ENCODE peak calls at places on chromosomes 3 and 15, in eight cellular contexts. M is CD8-positive, alpha-beta memory T cell; H is K562; X is fibroblast of mammary gland; U is astrocyte; L is PC-3; V is AG09309; R is AG10803. K is an unnamed sample.

GRCh38 chr3:147389265-147390175 is 16.8 kb downstream of the ZIC4 start:
- DNase-seq in M (no peak), H (no peak), X (no peak), U (no peak), L (no peak), V (no peak), R (no peak), K (no peak)

GRCh38 chr15:74184582-74185091 is 11.1 kb downstream of the ISLR start:
- DNase-seq in M (no peak), H (no peak), X (no peak), U (no peak), L (peak), V (no peak), R (no peak), K (no peak)

GRCh38 chr3:40623567-40623966 is 98.8 kb downstream of the ZNF621 start:
- DNase-seq in M (peak), H (peak), X (peak), U (peak), L (peak), V (no peak), R (no peak), K (peak)

GRCh38 chr3:101091489-101091888 is 98.3 kb upstream of the ABI3BP start:
- DNase-seq in M (no peak), H (peak), X (peak), U (no peak), L (peak), V (no peak), R (no peak), K (peak)

GRCh38 chr3:33658971-33659848 is 58.8 kb downstream of the CLASP2 start:
- DNase-seq in M (peak), H (peak), X (peak), U (peak), L (no peak), V (no peak), R (peak), K (peak)

GRCh38 chr3:120536642-120537041 is 59.5 kb upstream of the NDUFB4 start:
- DNase-seq in M (no peak), H (no peak), X (no peak), U (no peak), L (no peak), V (no peak), R (no peak), K (peak)

GRCh38 chr3:190227064-190227463 is 95.2 kb downstream of the CLDN1 start:
- DNase-seq in M (no peak), H (no peak), X (no peak), U (no peak), L (no peak), V (no peak), R (no peak), K (no peak)

GRCh38 chr3:121661376-121661775 is 673 bp upstream of the HCLS1 start:
- DNase-seq in M (no peak), H (no peak), X (no peak), U (no peak), L (no peak), V (no peak), R (no peak), K (no peak)

GRCh38 chr3:123449986-123450474 is 1.1 kb upstream of the ADCY5 start:
- DNase-seq in M (no peak), H (no peak), X (no peak), U (no peak), L (no peak), V (no peak), R (no peak), K (no peak)

GRCh38 chr3:11914041-11914440 is 67.4 kb upstream of the TAMM41 start:
- DNase-seq in M (no peak), H (no peak), X (no peak), U (no peak), L (no peak), V (no peak), R (no peak), K (no peak)

GRCh38 chr3:49812916-49813496 is 747 bp downstream of the UBA7 start:
- DNase-seq in M (no peak), H (no peak), X (peak), U (no peak), L (no peak), V (no peak), R (no peak), K (no peak)

GRCh38 chr15:67253517-67254237 is 784 bp downstream of the AAGAB start:
- DNase-seq in M (no peak), H (no peak), X (peak), U (peak), L (peak), V (no peak), R (peak), K (peak)

GRCh38 chr3:52827441-52827840 is 3.0 kb downstream of the ITIH4 start:
- DNase-seq in M (no peak), H (no peak), X (peak), U (peak), L (no peak), V (no peak), R (peak), K (peak)

DNA sequence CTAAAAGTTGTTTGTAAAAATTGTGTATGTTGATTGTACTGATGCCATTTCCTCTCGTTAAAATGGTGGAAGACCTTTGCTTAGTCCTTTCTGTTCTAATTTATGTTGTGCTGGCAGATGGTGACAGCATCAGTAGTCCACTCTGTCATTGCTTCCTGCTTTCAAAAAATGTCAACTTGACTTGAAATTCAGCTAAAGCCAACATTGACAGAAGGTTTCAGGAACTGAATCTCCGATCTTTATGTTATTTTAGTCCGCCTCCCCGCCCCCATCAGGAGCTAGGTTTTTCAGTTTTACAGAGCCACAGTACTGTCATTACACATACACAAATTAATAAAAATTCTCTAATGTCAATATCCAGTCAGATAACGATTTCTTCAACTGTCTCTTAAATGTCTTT is 1.5 kb downstream of the CEP63 start:
- DNase-seq in M (no peak), H (no peak), X (no peak), U (no peak), L (no peak), V (no peak), R (no peak), K (no peak)
- H3K4me3 ChIP-seq in M (peak), H (peak), X (peak), U (peak), L (peak), V (no peak), R (peak), K (no peak)

GRCh38 chr3:47054414-47054813 is 74.9 kb downstream of the NBEAL2 start:
- DNase-seq in M (no peak), H (no peak), X (no peak), U (no peak), L (no peak), V (no peak), R (no peak), K (no peak)
- H3K4me3 ChIP-seq in M (no peak), H (no peak), X (no peak), U (no peak), L (no peak), V (no peak), R (no peak), K (no peak)

GRCh38 chr3:153090973-153091372 is 71.1 kb upstream of the RAP2B start:
- DNase-seq in M (peak), H (no peak), X (no peak), U (no peak), L (no peak), V (no peak), R (no peak), K (no peak)

GRCh38 chr3:153084431-153084830 is 77.6 kb upstream of the RAP2B start:
- DNase-seq in M (no peak), H (no peak), X (no peak), U (no peak), L (no peak), V (no peak), R (no peak), K (no peak)

GRCh38 chr3:153089620-153090019 is 72.4 kb upstream of the RAP2B start:
- DNase-seq in M (no peak), H (no peak), X (no peak), U (no peak), L (no peak), V (no peak), R (no peak), K (no peak)

GRCh38 chr3:153093629-153094028 is 68.4 kb upstream of the RAP2B start:
- DNase-seq in M (no peak), H (no peak), X (no peak), U (no peak), L (no peak), V (no peak), R (no peak), K (no peak)

GRCh38 chr3:153087595-153088566 is 74.1 kb upstream of the RAP2B start:
- DNase-seq in M (no peak), H (no peak), X (peak), U (peak), L (peak), V (peak), R (peak), K (peak)
- H3K4me3 ChIP-seq in M (no peak), H (no peak), X (no peak), U (no peak), L (no peak), V (no peak), R (no peak), K (no peak)

DNA sequence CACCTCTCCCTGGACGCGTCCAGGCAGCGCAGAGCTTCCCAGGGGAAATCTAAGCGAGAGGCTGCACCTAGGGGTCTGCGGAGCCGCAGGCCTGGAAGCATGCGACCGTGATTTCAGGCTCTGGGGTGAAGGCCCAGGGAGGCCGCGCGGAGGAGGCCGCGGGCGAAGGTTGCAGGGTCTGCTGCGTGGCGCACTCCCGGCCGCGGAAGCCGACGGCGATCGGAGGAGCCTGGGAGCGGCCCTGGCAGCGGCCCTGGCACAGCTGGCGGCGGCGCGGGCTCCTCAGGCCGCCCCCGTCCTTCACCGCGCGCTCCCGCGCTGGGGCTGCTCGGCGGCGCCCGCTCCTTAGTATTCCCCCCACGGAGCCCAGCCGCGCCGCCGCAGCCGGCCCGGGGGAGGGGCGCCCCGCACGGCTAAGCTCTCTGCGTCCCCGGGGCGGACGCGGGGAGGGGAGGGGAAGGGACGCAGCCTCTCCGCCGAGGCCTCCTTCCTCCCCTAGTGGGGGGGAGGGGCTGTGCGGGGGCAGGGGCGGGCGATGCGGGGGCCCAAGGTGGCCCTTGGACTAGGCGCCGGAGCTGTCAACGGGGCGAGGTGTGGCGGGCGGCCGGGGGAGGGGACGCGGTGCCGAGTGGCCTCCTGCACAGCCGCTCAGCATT is 21.9 kb downstream of the EPHB3 start:
- DNase-seq in M (no peak), H (peak), X (no peak), U (no peak), L (no peak), V (no peak), R (no peak), K (peak)
- H3K4me3 ChIP-seq in M (no peak), H (no peak), X (peak), U (peak), L (no peak), V (peak), R (peak), K (peak)

DNA sequence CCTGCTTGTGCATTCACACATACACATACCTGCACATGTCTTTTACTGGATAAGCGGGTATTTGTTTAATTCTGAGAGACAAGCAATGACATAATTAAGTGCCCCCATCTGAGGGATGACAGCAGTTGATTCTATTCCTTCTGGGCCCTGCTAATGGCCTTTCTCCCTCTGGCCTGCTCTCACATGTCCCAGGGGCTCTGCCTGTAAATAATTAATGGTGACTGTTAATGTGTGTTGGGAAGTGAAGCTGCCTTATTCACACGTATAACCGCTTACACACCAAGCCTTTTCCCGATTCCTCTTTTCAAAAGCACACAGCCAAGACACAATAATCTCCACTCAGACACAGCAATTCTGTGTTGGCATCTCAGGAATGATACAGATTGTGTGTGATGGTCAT is 47.8 kb downstream of the LRRK1 start:
- DNase-seq in M (no peak), H (no peak), X (no peak), U (no peak), L (no peak), V (no peak), R (no peak), K (no peak)
- H3K4me3 ChIP-seq in M (no peak), H (no peak), X (no peak), U (no peak), L (no peak), V (no peak), R (no peak), K (no peak)

GRCh38 chr3:170634663-170635096 is 48.8 kb upstream of the SLC7A14 start:
- DNase-seq in M (no peak), H (no peak), X (no peak), U (no peak), L (no peak), V (no peak), R (no peak), K (no peak)

GRCh38 chr3:170636609-170637008 is 50.7 kb upstream of the SLC7A14 start:
- DNase-seq in M (no peak), H (no peak), X (no peak), U (no peak), L (no peak), V (no peak), R (no peak), K (no peak)

GRCh38 chr3:170633573-170633972 is 47.7 kb upstream of the SLC7A14 start:
- DNase-seq in M (no peak), H (no peak), X (no peak), U (no peak), L (no peak), V (no peak), R (no peak), K (no peak)

GRCh38 chr3:170631755-170632488 is 46.0 kb upstream of the SLC7A14 start:
- DNase-seq in M (no peak), H (no peak), X (no peak), U (no peak), L (no peak), V (no peak), R (no peak), K (no peak)

DNA sequence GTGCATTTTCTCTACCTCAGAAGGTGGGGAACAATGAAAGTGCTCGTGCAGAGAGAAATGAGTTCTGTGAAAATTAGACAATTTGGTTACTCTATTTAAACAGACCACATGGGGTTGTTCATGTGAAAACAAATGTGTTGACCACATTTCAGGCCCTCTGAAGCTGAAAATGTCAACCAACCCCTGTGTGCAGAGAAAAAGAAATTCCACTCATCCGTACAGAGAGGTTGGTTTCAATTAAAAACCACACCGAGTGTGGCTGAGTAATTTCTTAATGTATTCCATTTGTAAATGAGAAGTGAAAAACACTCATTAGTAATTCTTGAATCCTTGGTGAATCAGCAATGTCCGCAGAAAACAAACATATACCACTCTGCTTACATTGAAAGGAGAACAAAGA is 46.9 kb upstream of the SLC7A14 start:
- DNase-seq in M (no peak), H (no peak), X (peak), U (peak), L (peak), V (no peak), R (peak), K (no peak)
- H3K4me3 ChIP-seq in M (no peak), H (no peak), X (no peak), U (no peak), L (no peak), V (no peak), R (no peak), K (no peak)

GRCh38 chr3:23760871-23761373 is 44.8 kb upstream of the UBE2E1 start:
- DNase-seq in M (no peak), H (no peak), X (no peak), U (no peak), L (no peak), V (no peak), R (no peak), K (no peak)
- H3K4me3 ChIP-seq in M (no peak), H (no peak), X (no peak), U (no peak), L (no peak), V (no peak), R (no peak), K (no peak)

GRCh38 chr3:97872209-97873042 is 50.6 kb downstream of the CRYBG3 start:
- DNase-seq in M (no peak), H (no peak), X (peak), U (peak), L (peak), V (peak), R (peak), K (peak)
- H3K4me3 ChIP-seq in M (peak), H (no peak), X (no peak), U (peak), L (peak), V (no peak), R (no peak), K (no peak)

GRCh38 chr3:157830865-157831264 is 275.4 kb downstream of the SHOX2 start:
- DNase-seq in M (no peak), H (no peak), X (no peak), U (no peak), L (no peak), V (no peak), R (no peak), K (no peak)
- H3K4me3 ChIP-seq in M (no peak), H (no peak), X (no peak), U (no peak), L (no peak), V (no peak), R (no peak), K (no peak)